ENCODE peak calls at places on chromosomes 7 and 10, in five cellular contexts. X is BJ, D is BE2C, Q is left ventricle myocardium inferior, T is hepatocyte. F is an unnamed sample.

GRCh38 chr10:6924166-6924565 is 344.1 kb upstream of the PRKCQ start:
- DNase-seq in X (no peak), D (no peak), Q (no peak), T (no peak), F (no peak)

GRCh38 chr7:23299770-23300300 is 696 bp downstream of the MALSU1 start:
- DNase-seq in T (no peak), D (no peak), X (no peak), Q (no peak), F (no peak)

GRCh38 chr7:141563956-141564623 is 12.9 kb downstream of the AGK start:
- DNase-seq in X (no peak), T (no peak), D (no peak), Q (no peak), F (no peak)

GRCh38 chr7:45267262-45267661 is 109.7 kb downstream of the RAMP3 start:
- DNase-seq in X (no peak), D (no peak), Q (no peak), T (no peak), F (no peak)

GRCh38 chr7:28955356-28955722 is 2.8 kb downstream of the TRIL start:
- DNase-seq in D (no peak), T (no peak), X (no peak), Q (no peak), F (no peak)

GRCh38 chr7:121624922-121625321 is 228.8 kb upstream of the FAM3C start:
- DNase-seq in X (no peak), D (no peak), T (no peak), Q (peak; percentile 54), F (peak; percentile 63)

GRCh38 chr10:117980216-117980615 is 66.5 kb downstream of the RAB11FIP2 start:
- DNase-seq in X (peak; percentile 62), T (no peak), D (no peak), Q (no peak), F (no peak)

GRCh38 chr10:125451319-125451718 is 231.6 kb downstream of the TEX36 start:
- DNase-seq in X (no peak), Q (no peak), T (no peak), D (no peak), F (no peak)

GRCh38 chr7:125059861-125060456 is 130.3 kb upstream of the POT1 start:
- DNase-seq in Q (no peak), X (no peak), T (no peak), D (no peak), F (no peak)

GRCh38 chr10:2246747-2247146 is 509.4 kb upstream of the ADARB2 start:
- DNase-seq in T (no peak), X (no peak), D (no peak), Q (no peak), F (no peak)

GRCh38 chr10:71683301-71683700 is 36.3 kb downstream of the C10orf105 start:
- DNase-seq in Q (no peak), T (no peak), D (no peak), X (no peak), F (no peak)

GRCh38 chr10:101244321-101245050 is 15.2 kb upstream of the LBX1 start:
- DNase-seq in T (peak; percentile 46), D (no peak), X (peak; percentile 11), Q (no peak), F (no peak)

GRCh38 chr10:92742331-92743228 is 52.8 kb downstream of the HHEX start:
- DNase-seq in D (no peak), X (no peak), T (no peak), Q (no peak), F (no peak)

GRCh38 chr10:88271736-88272135 is 311.4 kb downstream of the RNLS start:
- DNase-seq in X (no peak), Q (no peak), T (no peak), D (no peak), F (no peak)

GRCh38 chr10:80204193-80204714 is 1.1 kb downstream of the ANXA11 start:
- DNase-seq in Q (peak; percentile 25), D (no peak), X (no peak), T (peak; percentile 70), F (no peak)

GRCh38 chr10:125961743-125962142 is 65.4 kb downstream of the FANK1 start:
- DNase-seq in X (no peak), Q (no peak), D (no peak), T (no peak), F (no peak)

GRCh38 chr10:116268976-116269375 is 4.0 kb downstream of the GFRA1 start:
- DNase-seq in T (no peak), D (no peak), Q (no peak), X (no peak), F (no peak)

GRCh38 chr7:23333671-23334246 is 34.6 kb downstream of the MALSU1 start:
- DNase-seq in Q (peak; percentile 19), D (no peak), T (peak; percentile 27), X (peak; percentile 72), F (peak; percentile 8)

GRCh38 chr7:143849785-143850479 is 52.0 kb downstream of the TCAF1 start:
- DNase-seq in Q (no peak), D (no peak), X (no peak), T (no peak), F (no peak)

GRCh38 chr7:510061-510481 is 9.6 kb downstream of the PDGFA start:
- DNase-seq in T (no peak), Q (peak; percentile 11), X (no peak), D (no peak), F (no peak)

GRCh38 chr7:510782-511281 is 8.8 kb downstream of the PDGFA start:
- DNase-seq in D (no peak), T (no peak), Q (peak; percentile 11), X (no peak), F (peak; percentile 10)

GRCh38 chr7:508461-509170 is 11.0 kb downstream of the PDGFA start:
- DNase-seq in T (no peak), Q (peak; percentile 2), D (no peak), X (no peak), F (peak; percentile 8)

GRCh38 chr7:507623-508305 is 11.9 kb downstream of the PDGFA start:
- DNase-seq in Q (peak; percentile 12), X (no peak), D (no peak), T (no peak), F (no peak)

GRCh38 chr7:509426-509825 is 10.2 kb downstream of the PDGFA start:
- DNase-seq in X (no peak), Q (peak; percentile 5), D (no peak), T (no peak), F (no peak)
- TF ChIP-seq CTCF in X (no peak), Q (no peak), D (no peak), T (no peak), F (no peak)

GRCh38 chr10:119677126-119677525 is 25.9 kb downstream of the BAG3 start:
- DNase-seq in T (no peak), X (peak; percentile 60), Q (no peak), D (no peak), F (no peak)
- H3K36me3 ChIP-seq in T (peaks cover 4% of the 10 kb centered on the region), X (peaks cover 26% of the 10 kb centered on the region), Q (peaks cover 59% of the 10 kb centered on the region), D (peaks cover 37% of the 10 kb centered on the region), F (peaks cover 56% of the 10 kb centered on the region)

DNA sequence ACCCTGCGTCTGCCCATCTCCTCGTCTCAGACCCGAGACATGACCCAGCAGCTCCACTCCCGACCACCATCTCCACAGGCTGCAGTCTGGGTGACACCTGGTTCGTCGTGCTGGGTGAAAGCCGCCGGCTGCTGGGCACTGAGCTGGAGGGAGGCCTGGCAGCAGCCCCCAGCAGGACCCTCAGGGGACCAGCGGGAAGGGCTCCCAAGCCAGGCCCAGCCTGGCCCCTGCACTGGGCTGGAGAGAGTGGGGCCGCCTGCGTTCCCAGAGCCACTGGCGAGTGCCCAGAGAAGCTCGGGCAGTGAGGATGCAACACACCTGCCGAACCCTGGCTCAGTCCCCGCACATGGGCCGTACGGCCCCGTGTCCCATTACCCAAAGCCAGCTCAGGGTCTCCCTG is 21.3 kb downstream of the CFAP46 start:
- DNase-seq in Q (no peak), T (no peak), D (no peak), X (no peak), F (no peak)
- TF ChIP-seq CTCF in Q (no peak), T (no peak), D (no peak), X (no peak), F (no peak)

GRCh38 chr10:127303105-127303504 is 106.7 kb upstream of the INSYN2A start:
- DNase-seq in X (no peak), T (no peak), Q (no peak), D (no peak), F (no peak)

GRCh38 chr10:127298396-127298795 is 102.0 kb upstream of the INSYN2A start:
- DNase-seq in Q (no peak), X (peak; percentile 33), T (peak; percentile 19), D (no peak), F (no peak)

GRCh38 chr10:127302343-127302742 is 106.0 kb upstream of the INSYN2A start:
- DNase-seq in T (no peak), X (no peak), D (no peak), Q (no peak), F (no peak)

GRCh38 chr10:127300868-127301321 is 104.5 kb upstream of the INSYN2A start:
- DNase-seq in X (no peak), Q (no peak), D (no peak), T (peak; percentile 67), F (no peak)

DNA sequence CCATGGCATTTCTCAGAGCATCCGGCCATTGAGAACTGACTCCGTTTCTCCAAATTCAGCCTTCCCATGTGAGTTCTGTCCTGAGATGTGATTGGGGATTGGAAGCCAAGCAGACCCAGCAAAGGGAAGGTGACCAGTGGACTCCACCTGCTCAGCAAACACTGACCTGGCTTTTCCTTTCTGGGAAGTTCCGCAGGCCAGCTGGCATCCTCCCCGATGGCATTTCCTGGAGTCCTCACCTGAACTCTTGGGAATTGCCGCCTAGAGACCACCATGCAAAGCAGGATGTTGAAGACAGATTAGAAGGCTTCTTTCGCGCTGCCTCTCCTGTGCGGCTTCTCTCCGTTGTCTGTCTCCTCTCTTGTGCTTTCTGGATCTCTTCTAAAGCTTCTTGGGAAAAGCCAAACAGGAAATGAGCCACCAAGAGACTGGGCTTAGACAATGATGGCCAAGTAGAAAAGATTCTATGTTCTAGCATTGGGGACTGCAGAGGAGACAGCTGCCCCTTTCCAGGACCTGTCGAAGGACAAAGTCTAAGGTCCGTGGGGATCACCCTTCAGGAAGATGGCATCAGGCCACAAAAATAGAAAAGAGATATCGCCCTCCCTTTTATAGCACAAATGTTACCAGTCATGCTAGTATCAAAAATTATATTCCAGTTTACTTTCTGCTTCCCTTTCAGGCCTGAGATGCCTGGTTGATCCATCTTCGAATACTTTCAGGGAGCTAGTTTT is 103.7 kb upstream of the INSYN2A start:
- DNase-seq in D (no peak), Q (no peak), T (no peak), X (no peak), F (no peak)
- H3K36me3 ChIP-seq in D (no peaks in the 10 kb centered on the region), Q (peaks cover 7% of the 10 kb centered on the region), T (no peaks in the 10 kb centered on the region), X (no peaks in the 10 kb centered on the region), F (no peaks in the 10 kb centered on the region)

GRCh38 chr7:12066561-12066960 is 144.5 kb upstream of the TMEM106B start:
- DNase-seq in Q (no peak), T (peak; percentile 28), D (no peak), X (no peak), F (no peak)

GRCh38 chr7:12056977-12057376 is 154.1 kb upstream of the TMEM106B start:
- DNase-seq in Q (no peak), X (no peak), D (no peak), T (no peak), F (no peak)

GRCh38 chr7:12066004-12066403 is 145.1 kb upstream of the TMEM106B start:
- DNase-seq in X (no peak), D (no peak), Q (no peak), T (peak; percentile 20), F (no peak)

GRCh38 chr7:12064716-12065115 is 146.4 kb upstream of the TMEM106B start:
- DNase-seq in T (no peak), Q (no peak), D (no peak), X (no peak), F (no peak)

DNA sequence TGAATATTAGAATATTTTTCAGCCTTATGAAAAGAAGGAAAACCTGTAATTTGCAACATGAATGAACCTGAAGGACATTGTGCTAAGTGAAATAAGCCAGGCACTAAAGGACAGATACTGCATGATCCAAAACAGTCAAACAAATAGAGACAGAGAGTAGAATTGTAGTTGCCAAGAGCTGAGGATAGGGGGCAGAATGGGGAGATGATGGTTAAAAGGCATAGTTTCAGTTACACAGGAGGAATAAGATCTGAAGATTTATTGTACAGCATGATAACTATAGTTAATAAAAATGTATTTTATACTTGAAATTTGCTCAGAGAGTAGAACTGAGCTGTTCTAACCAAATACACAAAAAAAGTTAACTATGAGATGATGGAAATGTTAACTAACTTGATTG is 149.0 kb upstream of the TMEM106B start:
- DNase-seq in T (no peak), Q (no peak), X (no peak), D (no peak), F (no peak)
- TF ChIP-seq CTCF in T (no peak), Q (no peak), X (peak; percentile 31), D (peak; percentile 66), F (no peak)

F was measured in heart right ventricle.